ENCODE peak calls at places on chromosomes 7 and 10, in five cellular contexts. V is WTC11, M is tibial nerve, N is cardiac fibroblast, O is tibial artery. D is an unnamed sample.

GRCh38 chr7:120550494-120551048 is 277.6 kb downstream of the KCND2 start:
- DNase-seq in V (no peak), N (peak; percentile 64), M (no peak), O (no peak), D (no peak)

GRCh38 chr10:32790483-32790882 is 167.5 kb downstream of the ITGB1 start:
- DNase-seq in O (no peak), N (peak; percentile 53), V (no peak), M (no peak), D (no peak)

GRCh38 chr7:126700807-126701604 is 551.7 kb downstream of the GRM8 start:
- DNase-seq in O (no peak), M (no peak), V (peak; percentile 48), N (peak; percentile 96), D (peak; percentile 53)

GRCh38 chr7:103240806-103241205 is 56.4 kb upstream of the PMPCB start:
- DNase-seq in M (no peak), N (no peak), V (no peak), O (no peak), D (no peak)

GRCh38 chr10:13440709-13441061 is 88.1 kb downstream of the BEND7 start:
- DNase-seq in M (no peak), O (no peak), V (no peak), N (no peak), D (no peak)

GRCh38 chr10:24415455-24416169 is 206.7 kb downstream of the KIAA1217 start:
- DNase-seq in O (peak; percentile 72), V (peak; percentile 12), N (peak; percentile 58), M (peak; percentile 90), D (peak; percentile 40)

GRCh38 chr10:61140765-61141392 is 196.9 kb upstream of the RHOBTB1 start:
- DNase-seq in V (no peak), M (no peak), O (no peak), N (peak; percentile 82), D (no peak)

GRCh38 chr7:5704534-5704922 is 76.9 kb downstream of the RNF216 start:
- DNase-seq in V (peak; percentile 75), N (peak; percentile 92), O (peak; percentile 89), M (peak; percentile 81), D (peak; percentile 77)

GRCh38 chr10:79490400-79491081 is 21.8 kb upstream of the EIF5AL1 start:
- DNase-seq in N (peak; percentile 59), O (peak; percentile 60), M (no peak), V (no peak), D (peak; percentile 35)

GRCh38 chr7:53607961-53608360 is 572.5 kb downstream of the POM121L12 start:
- DNase-seq in V (no peak), O (no peak), N (no peak), M (no peak), D (no peak)

GRCh38 chr7:43588477-43589132 is 5.7 kb downstream of the STK17A start:
- DNase-seq in M (no peak), O (no peak), N (no peak), V (no peak), D (no peak)

GRCh38 chr7:70634610-70635068 is 497.3 kb upstream of the GALNT17 start:
- DNase-seq in M (no peak), V (no peak), N (no peak), O (no peak), D (no peak)

GRCh38 chr7:102120666-102121065 is 166.0 kb upstream of the SH2B2 start:
- DNase-seq in M (no peak), N (no peak), O (no peak), V (no peak), D (no peak)

GRCh38 chr7:157560258-157560654 is 223.5 kb downstream of the DNAJB6 start:
- DNase-seq in M (no peak), V (no peak), O (peak; percentile 51), N (no peak), D (peak; percentile 6)

GRCh38 chr10:124688889-124689670 is 55.1 kb downstream of the FAM53B start:
- DNase-seq in M (no peak), O (no peak), V (no peak), N (peak; percentile 15), D (no peak)

GRCh38 chr7:158384746-158385145 is 202.9 kb downstream of the PTPRN2 start:
- DNase-seq in N (no peak), V (no peak), O (no peak), M (no peak), D (no peak)

GRCh38 chr7:47326220-47326619 is 255.7 kb downstream of the TNS3 start:
- DNase-seq in O (no peak), M (no peak), N (peak; percentile 92), V (no peak), D (no peak)

GRCh38 chr7:5584821-5585220 is 161.2 kb upstream of the TNRC18 start:
- DNase-seq in O (no peak), M (no peak), V (no peak), N (no peak), D (no peak)

GRCh38 chr7:73851410-73852338 is 9.3 kb upstream of the TMEM270 start:
- DNase-seq in N (peak; percentile 98), O (no peak), M (no peak), V (no peak), D (no peak)

GRCh38 chr7:30969604-30969970 is 5.8 kb downstream of the GHRHR start:
- DNase-seq in V (no peak), M (no peak), N (no peak), O (no peak), D (no peak)

GRCh38 chr7:6691103-6691502 is 15.6 kb downstream of the ZNF12 start:
- DNase-seq in V (no peak), N (peak; percentile 9), M (no peak), O (no peak), D (no peak)

GRCh38 chr7:50590535-50590934 is 25.3 kb upstream of the DDC start:
- DNase-seq in N (no peak), O (no peak), V (no peak), M (no peak), D (no peak)

GRCh38 chr7:150978136-150978789 is at the start of gene KCNH2:
- DNase-seq in N (no peak), O (no peak), M (no peak), V (peak; percentile 75), D (peak; percentile 85)

GRCh38 chr7:45986355-45987298 is 65.6 kb upstream of the IGFBP3 start:
- DNase-seq in M (no peak), V (no peak), N (no peak), O (no peak), D (no peak)

DNA sequence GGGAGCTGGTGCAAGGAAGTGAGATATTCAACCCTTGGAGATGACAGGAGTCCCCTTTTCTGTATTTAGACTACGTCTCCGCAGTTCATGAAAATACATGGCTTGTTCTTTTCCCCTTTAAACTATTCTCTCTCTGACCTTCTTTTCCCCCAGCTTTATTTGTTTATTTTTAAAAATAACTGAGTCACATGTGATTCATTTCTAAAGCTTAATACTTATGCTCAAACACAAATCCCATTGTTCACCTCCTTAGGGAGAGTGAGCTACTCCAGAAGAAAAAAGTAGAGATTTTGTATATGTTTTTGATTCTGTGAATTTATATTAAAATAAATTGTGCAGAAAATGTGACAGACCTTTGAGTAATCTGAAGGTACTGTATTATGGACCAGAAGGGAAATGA is 35.9 kb upstream of the FZD1 start:
- DNase-seq in M (no peak), O (no peak), V (no peak), N (peak; percentile 60), D (no peak)
- TF ChIP-seq CTCF in M (no peak), O (no peak), V (no peak), N (no peak), D (no peak)

GRCh38 chr7:123750389-123751230 is 1.8 kb upstream of the WASL start:
- DNase-seq in V (no peak), N (no peak), O (no peak), M (no peak), D (no peak)

GRCh38 chr7:123747620-123748141 is 1.1 kb downstream of the WASL start:
- DNase-seq in O (peak; percentile 70), M (peak; percentile 16), N (peak; percentile 76), V (peak; percentile 69), D (peak; percentile 58)

GRCh38 chr7:123748171-123748733 is 551 bp downstream of the WASL start:
- DNase-seq in M (peak; percentile 16), V (peak; percentile 36), N (peak; percentile 45), O (peak; percentile 70), D (peak; percentile 64)

GRCh38 chr7:123748734-123749536 is at the start of gene WASL:
- DNase-seq in N (peak; percentile 90), V (peak; percentile 93), O (peak; percentile 96), M (peak; percentile 86), D (peak; percentile 96)

DNA sequence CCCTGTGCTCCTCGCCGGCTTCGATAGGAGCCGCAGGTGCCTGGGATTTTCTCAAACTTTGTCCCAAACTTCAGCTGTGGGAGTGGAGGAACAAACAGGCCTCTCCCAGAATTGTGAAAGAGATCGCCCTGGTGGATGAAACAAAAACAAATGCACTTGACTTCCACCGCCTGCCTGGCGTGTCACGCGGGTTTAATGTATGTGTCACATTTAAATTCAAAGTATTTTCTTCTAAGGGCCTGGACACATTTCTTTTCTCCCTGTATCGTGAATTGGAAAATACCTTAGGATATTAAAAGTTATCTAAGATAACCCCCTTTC is 694 bp upstream of the WASL start:
- DNase-seq in O (no peak), M (no peak), V (no peak), N (peak; percentile 87), D (no peak)
- TF ChIP-seq CTCF in O (no peak), M (no peak), V (no peak), N (no peak), D (no peak)

DNA sequence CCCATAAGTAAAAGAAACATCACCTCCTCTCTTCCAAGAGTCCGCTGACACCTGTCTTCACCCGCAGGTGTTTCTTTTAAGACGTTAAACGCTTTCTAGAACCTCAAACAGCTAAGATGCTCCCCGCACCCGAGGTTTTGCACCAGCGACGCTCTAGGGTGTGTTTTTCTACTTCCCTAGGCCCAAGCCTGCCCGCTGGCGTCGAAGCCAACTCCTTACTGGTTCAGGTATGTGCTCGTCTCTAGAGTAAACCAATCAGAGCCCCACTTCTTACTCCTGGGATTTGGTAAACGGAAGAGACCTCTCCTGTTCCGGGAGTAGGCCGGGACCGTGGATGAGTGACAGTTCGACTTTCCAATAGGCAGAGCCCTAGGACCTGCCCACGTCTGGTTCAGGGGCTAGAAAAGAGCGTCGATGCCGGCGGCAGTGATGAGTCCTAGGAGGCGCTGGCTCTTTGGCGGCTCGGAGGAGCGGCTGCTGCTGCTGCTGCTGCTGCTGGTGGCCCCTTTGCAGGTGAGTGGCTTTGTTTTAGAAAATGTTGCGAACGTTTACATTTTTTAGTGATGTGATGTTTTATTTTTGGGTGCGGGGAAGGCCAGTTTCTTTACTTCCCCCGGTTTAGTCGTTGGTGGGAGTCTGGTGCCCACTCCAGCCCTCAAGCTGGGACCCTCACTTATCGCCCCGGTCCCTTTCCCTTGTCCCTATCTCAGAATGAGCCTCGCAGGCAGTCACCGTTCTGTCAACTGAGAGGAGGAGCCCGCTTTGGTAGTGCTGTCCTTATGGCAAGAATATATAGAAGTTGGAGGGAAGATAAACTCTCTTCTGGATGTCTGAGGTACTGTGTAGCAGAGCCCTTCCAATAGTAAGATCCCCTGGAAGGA is at the start of gene BPGM:
- DNase-seq in O (peak; percentile 99), V (peak; percentile 97), M (peak; percentile 96), N (peak; percentile 100), D (peak; percentile 95)
- TF ChIP-seq CTCF in O (peak; percentile 2), V (no peak), M (no peak), N (peak; percentile 12), D (no peak)

GRCh38 chr7:36158321-36158605 is 5.2 kb downstream of the EEPD1 start:
- DNase-seq in N (no peak), M (no peak), O (no peak), V (no peak), D (no peak)

GRCh38 chr7:36154255-36155212 is 1.5 kb downstream of the EEPD1 start:
- DNase-seq in O (no peak), V (no peak), M (no peak), N (no peak), D (peak; percentile 59)

GRCh38 chr7:36157506-36158320 is 4.7 kb downstream of the EEPD1 start:
- DNase-seq in O (no peak), M (no peak), N (no peak), V (no peak), D (no peak)

GRCh38 chr7:36153571-36154097 is 580 bp downstream of the EEPD1 start:
- DNase-seq in M (no peak), O (peak; percentile 75), N (no peak), V (no peak), D (no peak)

GRCh38 chr7:36155811-36156361 is 2.8 kb downstream of the EEPD1 start:
- DNase-seq in M (no peak), V (no peak), O (peak; percentile 75), N (no peak), D (no peak)
- TF ChIP-seq CTCF in M (no peak), V (no peak), O (no peak), N (no peak), D (no peak)